ENCODE peak calls at places on chromosomes 1 and 21, in four cellular contexts. H, A, B and K are unnamed samples. For H3K4me1, the result is how much of the 10 kb centered on the place peaks cover.

GRCh38 chr1:59560807-59561450 is 253.8 kb upstream of the HOOK1 start:
- DNase-seq in H (peak), A (no peak), B (no peak), K (no peak)

GRCh38 chr1:995665-996633 is 3.9 kb downstream of the HES4 start:
- DNase-seq in H (peak), A (peak), B (peak), K (no peak)

GRCh38 chr1:3909615-3910014 is 9.5 kb upstream of the C1orf174 start:
- DNase-seq in H (no peak), A (no peak), B (no peak), K (no peak)

GRCh38 chr1:234726359-234726836 is 116.4 kb upstream of the IRF2BP2 start:
- DNase-seq in H (no peak), A (peak), B (no peak), K (peak)

GRCh38 chr1:21436488-21437340 is 3.2 kb upstream of the NBPF3 start:
- DNase-seq in H (no peak), A (no peak), B (peak), K (peak)

GRCh38 chr1:30768169-30768829 is 10.7 kb upstream of the LAPTM5 start:
- DNase-seq in H (no peak), A (no peak), B (no peak), K (no peak)

GRCh38 chr1:63628607-63629006 is 35.4 kb downstream of the PGM1 start:
- DNase-seq in H (no peak), A (peak), B (no peak), K (peak)

GRCh38 chr1:78833491-78833890 is 173.0 kb downstream of the ADGRL4 start:
- DNase-seq in H (no peak), A (peak), B (no peak), K (no peak)

GRCh38 chr1:169043823-169044222 is 62.7 kb upstream of the ATP1B1 start:
- DNase-seq in H (peak), A (no peak), B (no peak), K (no peak)

GRCh38 chr1:205584732-205585131 is 47.1 kb downstream of the ELK4 start:
- DNase-seq in H (no peak), A (no peak), B (no peak), K (no peak)

GRCh38 chr21:37863842-37864241 is 52.4 kb downstream of the KCNJ6 start:
- DNase-seq in H (no peak), A (no peak), B (peak), K (no peak)

GRCh38 chr1:74652711-74653131 is 20.9 kb downstream of the ERICH3 start:
- DNase-seq in H (peak), A (peak), B (peak), K (peak)

GRCh38 chr1:12434174-12434573 is 183.8 kb downstream of the DHRS3 start:
- DNase-seq in H (peak), A (peak), B (no peak), K (no peak)

GRCh38 chr1:218376722-218377121 is 31.6 kb downstream of the TGFB2 start:
- DNase-seq in H (no peak), A (no peak), B (no peak), K (no peak)

GRCh38 chr1:181061891-181062777 is 26.4 kb upstream of the IER5 start:
- DNase-seq in H (no peak), A (no peak), B (no peak), K (no peak)

GRCh38 chr1:6358757-6359567 is 34.6 kb downstream of the ACOT7 start:
- DNase-seq in H (peak), A (peak), B (peak), K (no peak)

GRCh38 chr1:88228153-88228552 is 455.9 kb upstream of the PKN2 start:
- DNase-seq in H (no peak), A (no peak), B (peak), K (no peak)

GRCh38 chr1:114750780-114751179 is 7.0 kb downstream of the CSDE1 start:
- DNase-seq in H (no peak), A (no peak), B (no peak), K (no peak)

GRCh38 chr1:71780681-71781080 is 501.7 kb downstream of the NEGR1 start:
- DNase-seq in H (peak), A (peak), B (no peak), K (no peak)

GRCh38 chr1:7313081-7313546 is 458.0 kb upstream of the VAMP3 start:
- DNase-seq in H (no peak), A (peak), B (no peak), K (no peak)

GRCh38 chr1:44806704-44807363 is at the start of gene DYNLT4:
- DNase-seq in H (no peak), A (no peak), B (no peak), K (no peak)

GRCh38 chr1:27655151-27655929 is 16.7 kb downstream of the IFI6 start:
- DNase-seq in H (no peak), A (no peak), B (no peak), K (no peak)

GRCh38 chr1:96482615-96483014 is 239.0 kb upstream of the PTBP2 start:
- DNase-seq in H (no peak), A (no peak), B (no peak), K (no peak)

GRCh38 chr21:16532841-16533240 is 803.1 kb downstream of the USP25 start:
- DNase-seq in H (no peak), A (no peak), B (no peak), K (no peak)

GRCh38 chr1:43893020-43893419 is 40.6 kb upstream of the ARTN start:
- DNase-seq in H (no peak), A (no peak), B (no peak), K (no peak)

GRCh38 chr1:66436378-66437135 is 97.4 kb upstream of the SGIP1 start:
- DNase-seq in H (no peak), A (peak), B (no peak), K (no peak)

GRCh38 chr1:53572802-53573148 is 113.6 kb downstream of the DMRTB1 start:
- DNase-seq in H (no peak), A (no peak), B (no peak), K (peak)

GRCh38 chr1:31702836-31703404 is 897 bp downstream of the COL16A1 start:
- DNase-seq in H (no peak), A (peak), B (no peak), K (no peak)

GRCh38 chr1:38735651-38736161 is 123.9 kb downstream of the RRAGC start:
- DNase-seq in H (no peak), A (peak), B (no peak), K (no peak)

GRCh38 chr1:160108888-160109662 is 6.5 kb upstream of the ATP1A2 start:
- DNase-seq in H (peak), A (no peak), B (peak), K (peak)

GRCh38 chr1:11740258-11741192 is 4.6 kb downstream of the AGTRAP start:
- DNase-seq in H (peak), A (no peak), B (no peak), K (no peak)

GRCh38 chr1:54227836-54228435 is 28.0 kb downstream of the MRPL37 start:
- DNase-seq in H (no peak), A (no peak), B (no peak), K (no peak)

GRCh38 chr1:67274623-67275325 is 32.9 kb upstream of the IL12RB2 start:
- DNase-seq in H (no peak), A (no peak), B (no peak), K (no peak)

GRCh38 chr1:8985915-8986813 is 40.1 kb downstream of the SLC2A7 start:
- DNase-seq in H (no peak), A (peak), B (peak), K (peak)

GRCh38 chr1:225113265-225113664 is 183.8 kb downstream of the DNAH14 start:
- DNase-seq in H (no peak), A (no peak), B (no peak), K (no peak)

GRCh38 chr21:39452207-39452964 is 616 bp downstream of the SH3BGR start:
- DNase-seq in H (no peak), A (peak), B (no peak), K (no peak)

GRCh38 chr1:192807221-192807967 is 1.4 kb upstream of the RGS2 start:
- DNase-seq in H (no peak), A (peak), B (no peak), K (no peak)

GRCh38 chr21:37574316-37574715 is 207.7 kb downstream of the DYRK1A start:
- DNase-seq in H (no peak), A (no peak), B (no peak), K (no peak)

GRCh38 chr1:182952677-182953444 is at the start of gene SHCBP1L:
- DNase-seq in H (no peak), A (no peak), B (no peak), K (no peak)
- TF ChIP-seq EZH2 in H (no peak), A (no peak), B (no peak), K (no peak)

DNA sequence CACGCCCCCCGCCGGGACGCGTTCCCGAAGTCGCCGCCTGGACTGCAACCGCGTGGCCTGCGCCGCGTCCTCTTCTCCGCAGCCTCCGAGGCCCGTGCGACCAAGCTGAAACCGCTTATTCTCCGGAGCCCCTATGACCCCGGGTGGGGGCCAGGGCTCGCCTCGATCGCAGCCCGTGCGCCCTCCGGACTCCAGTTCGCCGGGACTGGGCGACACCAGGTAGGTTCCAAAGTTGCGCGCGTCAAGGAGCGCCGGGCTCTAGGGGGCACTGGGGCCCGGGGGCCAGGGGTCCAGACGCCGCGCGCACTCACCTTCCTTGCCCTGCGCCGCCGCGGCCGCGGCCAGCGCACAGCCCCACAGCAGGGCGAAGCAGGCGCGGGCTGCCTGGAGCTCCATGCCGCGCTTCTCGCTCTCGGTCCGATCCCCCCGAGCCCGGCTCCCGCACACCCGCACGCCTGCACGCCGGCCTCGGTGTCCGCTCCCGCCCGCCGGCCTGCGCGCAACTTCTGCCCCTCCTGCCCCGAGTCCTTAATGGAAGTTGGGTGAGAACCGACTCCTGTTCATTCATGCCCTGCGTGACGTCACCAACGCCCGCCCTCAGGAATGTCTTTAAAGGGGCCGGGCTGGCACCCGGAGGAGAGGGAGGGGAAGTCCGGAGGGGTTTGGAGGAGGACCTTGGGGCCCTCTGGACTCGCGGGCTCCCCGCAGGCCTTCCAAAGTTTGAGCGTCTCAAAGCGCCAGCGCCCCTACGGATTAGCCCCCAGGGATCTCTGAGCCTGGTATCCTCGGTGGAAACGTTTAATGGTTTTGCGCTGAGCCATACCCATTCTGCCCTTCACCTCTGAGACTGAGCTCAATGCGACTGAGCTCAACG is at the start of gene EPHA2:
- DNase-seq in H (no peak), A (peak), B (peak), K (peak)
- H3K4me1 ChIP-seq in H (under half), A (half or more), B (under half), K (half or more)

GRCh38 chr21:45972353-45972715 is 9.2 kb upstream of the COL6A1 start:
- DNase-seq in H (no peak), A (no peak), B (peak), K (no peak)
- H3K27ac ChIP-seq in H (no peak), A (no peak), B (peak), K (no peak)

GRCh38 chr1:92483442-92484170 is 3.1 kb downstream of the GFI1 start:
- DNase-seq in H (peak), A (peak), B (peak), K (peak)

GRCh38 chr1:92486251-92487077 is at the start of gene GFI1:
- DNase-seq in H (no peak), A (peak), B (peak), K (no peak)

GRCh38 chr1:92485374-92486250 is 1.1 kb downstream of the GFI1 start:
- DNase-seq in H (peak), A (peak), B (peak), K (peak)

GRCh38 chr1:92484171-92484471 is 2.6 kb downstream of the GFI1 start:
- DNase-seq in H (no peak), A (no peak), B (no peak), K (no peak)

GRCh38 chr1:92484472-92485373 is 2.0 kb downstream of the GFI1 start:
- DNase-seq in H (peak), A (peak), B (peak), K (peak)
- TF ChIP-seq EZH2 in H (no peak), A (peak), B (peak), K (peak)

GRCh38 chr1:232622981-232623380 is 7.0 kb downstream of the SIPA1L2 start:
- DNase-seq in H (no peak), A (no peak), B (peak), K (no peak)

GRCh38 chr1:232621050-232621449 is 8.9 kb downstream of the SIPA1L2 start:
- DNase-seq in H (no peak), A (no peak), B (no peak), K (no peak)

GRCh38 chr1:232620356-232620841 is 9.5 kb downstream of the SIPA1L2 start:
- DNase-seq in H (no peak), A (peak), B (peak), K (no peak)

GRCh38 chr1:232624892-232625291 is 5.0 kb downstream of the SIPA1L2 start:
- DNase-seq in H (no peak), A (peak), B (no peak), K (no peak)

DNA sequence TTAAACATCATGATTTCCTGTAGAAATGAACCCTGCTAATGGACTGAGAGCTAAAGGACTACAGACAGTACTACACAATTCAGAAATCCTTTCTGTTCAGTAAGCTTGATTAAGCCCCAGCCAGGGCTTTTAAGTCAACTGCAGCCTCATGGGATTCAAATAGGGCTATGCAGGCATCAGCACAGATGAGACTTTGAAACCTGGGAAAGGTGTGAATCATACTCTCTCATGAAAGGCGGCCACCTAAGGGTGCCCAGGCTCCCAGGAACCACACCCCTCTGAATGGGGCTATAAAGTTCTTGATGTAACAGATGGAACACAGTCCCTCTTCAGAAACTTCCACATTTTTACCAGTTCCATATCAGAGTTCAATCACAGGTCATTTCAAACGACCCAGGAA is 7.6 kb downstream of the SIPA1L2 start:
- DNase-seq in H (no peak), A (peak), B (peak), K (no peak)
- H3K4me1 ChIP-seq in H (under half), A (under half), B (under half), K (under half)

GRCh38 chr1:210440081-210440480 is 111.4 kb downstream of the HHAT start:
- DNase-seq in H (no peak), A (no peak), B (no peak), K (no peak)

GRCh38 chr1:210437111-210437510 is 108.4 kb downstream of the HHAT start:
- DNase-seq in H (no peak), A (no peak), B (no peak), K (no peak)

GRCh38 chr1:210438928-210439841 is 110.5 kb downstream of the HHAT start:
- DNase-seq in H (no peak), A (peak), B (no peak), K (peak)

GRCh38 chr1:210441028-210441427 is 112.3 kb downstream of the HHAT start:
- DNase-seq in H (no peak), A (no peak), B (no peak), K (no peak)

GRCh38 chr1:210437781-210438180 is 109.1 kb downstream of the HHAT start:
- DNase-seq in H (no peak), A (no peak), B (no peak), K (no peak)
- H3K27ac ChIP-seq in H (no peak), A (no peak), B (no peak), K (no peak)

GRCh38 chr1:29122987-29123870 is 474 bp downstream of the TMEM200B start:
- DNase-seq in H (no peak), A (no peak), B (peak), K (no peak)

GRCh38 chr1:29124366-29125236 is 898 bp upstream of the TMEM200B start:
- DNase-seq in H (peak), A (peak), B (peak), K (no peak)

GRCh38 chr1:29125237-29125641 is 1.5 kb upstream of the TMEM200B start:
- DNase-seq in H (no peak), A (no peak), B (no peak), K (no peak)

GRCh38 chr1:29122662-29122986 is 1.1 kb downstream of the TMEM200B start:
- DNase-seq in H (no peak), A (peak), B (peak), K (peak)

DNA sequence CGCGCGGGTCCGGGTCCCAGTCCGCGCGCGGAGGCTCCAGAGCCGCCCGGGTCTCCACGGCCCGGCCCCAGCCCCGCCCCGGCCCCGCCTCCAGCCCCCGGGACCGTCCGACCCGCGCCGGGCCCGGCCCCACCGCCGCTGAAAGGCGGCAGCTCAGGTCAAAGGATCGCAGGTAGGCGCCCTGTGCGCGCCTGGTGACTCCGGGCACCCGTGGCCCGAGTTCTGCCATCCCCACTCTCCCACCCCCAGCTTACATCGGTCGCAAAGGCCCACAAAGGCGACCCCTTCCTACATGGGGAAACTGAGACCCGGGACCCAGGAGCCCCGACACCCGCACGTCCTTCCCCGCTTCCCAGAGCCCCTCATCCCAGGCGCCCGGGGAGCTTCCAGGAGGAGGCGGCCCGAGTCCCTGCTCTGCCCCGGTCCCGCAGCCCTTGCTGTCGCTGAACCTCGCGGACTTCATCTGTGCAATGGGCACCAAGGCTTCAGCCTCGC is at the start of gene TMEM200B:
- DNase-seq in H (no peak), A (no peak), B (peak), K (no peak)
- TF ChIP-seq EZH2 in H (no peak), A (no peak), B (no peak), K (no peak)